ENCODE peak calls at places on chromosomes 1 and 21, in seven cellular contexts. H, Z, D, E, G, V and B are unnamed samples.

GRCh38 chr1:33758698-33759097 is 105.2 kb upstream of the HMGB4 start:
- DNase-seq in H (no peak), Z (no peak), D (no peak), E (no peak), G (peak; percentile 51), V (no peak), B (no peak)

GRCh38 chr1:202243006-202243405 is 49.4 kb downstream of the LGR6 start:
- DNase-seq in H (no peak), Z (no peak), D (no peak), E (no peak), G (no peak), V (no peak), B (no peak)

GRCh38 chr21:33858672-33859372 is 56.8 kb downstream of the ATP5PO start:
- DNase-seq in H (no peak), Z (no peak), D (no peak), E (peak; percentile 31), G (no peak), V (no peak), B (no peak)

GRCh38 chr1:204448321-204448964 is 36.8 kb upstream of the PPP1R15B start:
- DNase-seq in H (no peak), Z (no peak), D (peak; percentile 68), E (no peak), G (no peak), V (no peak), B (no peak)

GRCh38 chr1:211631168-211631567 is 44.3 kb downstream of the NEK2 start:
- DNase-seq in H (no peak), Z (no peak), D (no peak), E (no peak), G (no peak), V (no peak), B (no peak)

GRCh38 chr1:2611621-2612437 is 21.0 kb downstream of the MMEL1 start:
- DNase-seq in H (no peak), Z (no peak), D (no peak), E (peak; percentile 53), G (no peak), V (peak; percentile 8), B (peak; percentile 59)

GRCh38 chr1:193355179-193355578 is 168.8 kb upstream of the B3GALT2 start:
- DNase-seq in H (no peak), Z (no peak), D (no peak), E (no peak), G (peak; percentile 65), V (no peak), B (no peak)

GRCh38 chr21:19878133-19878532 is 1120.1 kb upstream of the NCAM2 start:
- DNase-seq in H (no peak), Z (no peak), D (no peak), E (no peak), G (no peak), V (no peak), B (no peak)

GRCh38 chr1:196723325-196724185 is 51.1 kb upstream of the CFHR3 start:
- DNase-seq in H (peak; percentile 47), Z (peak; percentile 31), D (peak; percentile 64), E (no peak), G (peak; percentile 25), V (peak; percentile 33), B (no peak)

GRCh38 chr1:10789392-10790154 is 6.9 kb downstream of the CASZ1 start:
- DNase-seq in H (no peak), Z (no peak), D (no peak), E (no peak), G (no peak), V (no peak), B (no peak)

GRCh38 chr1:230171337-230172015 is 104.4 kb downstream of the GALNT2 start:
- DNase-seq in H (peak; percentile 61), Z (no peak), D (peak; percentile 14), E (no peak), G (peak; percentile 65), V (no peak), B (no peak)

GRCh38 chr1:183780159-183780558 is 24.8 kb upstream of the RGL1 start:
- DNase-seq in H (no peak), Z (no peak), D (no peak), E (no peak), G (no peak), V (no peak), B (no peak)

GRCh38 chr1:53625766-53626520 is 113.0 kb downstream of the GLIS1 start:
- DNase-seq in H (no peak), Z (no peak), D (no peak), E (no peak), G (no peak), V (no peak), B (peak; percentile 46)

GRCh38 chr1:155396874-155397476 is 76.3 kb downstream of the RUSC1 start:
- DNase-seq in H (no peak), Z (no peak), D (peak; percentile 44), E (peak; percentile 72), G (no peak), V (no peak), B (no peak)
- TF ChIP-seq CTCF in H (no peak), Z (no peak), D (no peak), E (no peak), G (no peak), V (no peak), B (no peak)

GRCh38 chr1:101191049-101191448 is 45.8 kb upstream of the S1PR1 start:
- DNase-seq in H (no peak), Z (no peak), D (no peak), E (no peak), G (no peak), V (no peak), B (no peak)

GRCh38 chr1:101188311-101188710 is 48.5 kb upstream of the S1PR1 start:
- DNase-seq in H (no peak), Z (no peak), D (no peak), E (no peak), G (peak; percentile 41), V (no peak), B (no peak)

GRCh38 chr1:101193733-101194169 is 43.1 kb upstream of the S1PR1 start:
- DNase-seq in H (no peak), Z (no peak), D (no peak), E (no peak), G (peak; percentile 45), V (no peak), B (no peak)

GRCh38 chr1:101187287-101187686 is 49.5 kb upstream of the S1PR1 start:
- DNase-seq in H (no peak), Z (no peak), D (no peak), E (no peak), G (peak; percentile 47), V (no peak), B (no peak)

GRCh38 chr1:101190441-101190840 is 46.4 kb upstream of the S1PR1 start:
- DNase-seq in H (no peak), Z (no peak), D (no peak), E (no peak), G (peak; percentile 68), V (no peak), B (no peak)
- TF ChIP-seq CTCF in H (no peak), Z (no peak), D (no peak), E (no peak), G (no peak), V (no peak), B (no peak)

DNA sequence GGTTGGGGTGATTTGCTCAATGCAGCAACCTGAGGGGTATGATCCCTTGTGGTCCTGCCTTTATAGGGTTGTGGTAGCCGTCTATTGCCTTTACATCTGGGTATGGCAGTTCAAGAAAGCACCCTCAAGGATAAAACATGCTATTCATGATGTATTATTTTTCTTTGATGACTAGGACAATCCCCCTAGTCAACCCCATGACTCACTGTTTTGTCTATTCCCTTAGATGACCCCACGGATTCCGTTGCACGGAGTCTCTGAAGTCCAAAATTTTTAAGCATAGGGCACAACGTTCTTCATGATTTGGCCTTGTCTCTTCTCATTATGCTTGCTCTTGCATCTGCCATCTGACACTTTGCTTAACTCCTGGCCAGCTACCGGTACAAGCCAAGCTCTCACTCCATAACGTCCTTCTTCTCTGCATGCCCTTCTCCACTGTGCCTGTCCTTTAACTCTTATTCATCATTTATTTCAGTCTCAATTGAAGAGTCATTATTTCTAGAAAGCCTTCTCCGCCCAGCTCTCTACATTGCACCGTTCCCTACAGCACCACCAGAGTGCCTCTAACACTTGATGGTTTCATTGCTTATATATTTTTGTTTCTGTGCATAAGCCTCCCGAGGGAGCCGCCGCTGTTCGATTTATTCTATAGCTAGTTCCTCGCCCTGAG is 838 bp upstream of the DISP1 start:
- DNase-seq in H (peak; percentile 64), Z (no peak), D (no peak), E (no peak), G (peak; percentile 70), V (no peak), B (no peak)
- TF ChIP-seq CTCF in H (peak; percentile 26), Z (no peak), D (no peak), E (no peak), G (no peak), V (no peak), B (no peak)

GRCh38 chr1:41943717-41944116 is 25.0 kb upstream of the HIVEP3 start:
- DNase-seq in H (no peak), Z (no peak), D (no peak), E (no peak), G (no peak), V (no peak), B (no peak)
- TF ChIP-seq CTCF in H (no peak), Z (no peak), D (no peak), E (no peak), G (no peak), V (no peak), B (no peak)

GRCh38 chr1:25889470-25889869 is 14.0 kb upstream of the PAQR7 start:
- DNase-seq in H (peak; percentile 4), Z (no peak), D (no peak), E (no peak), G (peak; percentile 55), V (no peak), B (no peak)
- TF ChIP-seq CTCF in H (peak; percentile 50), Z (no peak), D (no peak), E (no peak), G (peak; percentile 22), V (peak; percentile 11), B (no peak)